ENCODE peak calls at places on chromosomes 11 and 22, in four cellular contexts. E, G, Q and D are unnamed samples.
A peak's percentile ranks its signal among the peaks of the same experiment; 100 is the strongest.

GRCh38 chr22:46934746-46935491 is 172.5 kb downstream of the TBC1D22A start:
- DNase-seq in E (peak; percentile 53), G (peak; percentile 84), Q (peak; percentile 17), D (peak; percentile 42)

GRCh38 chr11:57513911-57514537 is 1.5 kb downstream of the SLC43A1 start:
- DNase-seq in E (no peak), G (no peak), Q (no peak), D (no peak)

GRCh38 chr11:36540998-36541397 is 26.8 kb upstream of the RAG1 start:
- DNase-seq in E (peak; percentile 16), G (peak; percentile 32), Q (peak; percentile 32), D (no peak)

GRCh38 chr22:40499187-40499753 is 128.9 kb downstream of the SGSM3 start:
- DNase-seq in E (peak; percentile 40), G (peak; percentile 84), Q (peak; percentile 55), D (peak; percentile 10)

GRCh38 chr11:86497310-86497709 is 122.6 kb downstream of the CCDC81 start:
- DNase-seq in E (no peak), G (no peak), Q (no peak), D (no peak)

GRCh38 chr11:119377961-119378667 is 3.4 kb downstream of the USP2 start:
- DNase-seq in E (peak; percentile 65), G (no peak), Q (no peak), D (no peak)

GRCh38 chr11:9688716-9689511 is 25.0 kb downstream of the SWAP70 start:
- DNase-seq in E (no peak), G (no peak), Q (peak; percentile 81), D (no peak)

GRCh38 chr22:40782521-40782920 is 36.6 kb downstream of the SLC25A17 start:
- DNase-seq in E (no peak), G (no peak), Q (no peak), D (no peak)

GRCh38 chr11:28877366-28877765 is 769.2 kb downstream of the METTL15 start:
- DNase-seq in E (no peak), G (no peak), Q (no peak), D (no peak)

GRCh38 chr11:114925591-114925990 is 247.3 kb downstream of the NXPE2 start:
- DNase-seq in E (no peak), G (no peak), Q (no peak), D (no peak)

GRCh38 chr11:11510939-11511338 is 110.9 kb downstream of the GALNT18 start:
- DNase-seq in E (no peak), G (no peak), Q (no peak), D (no peak)

GRCh38 chr11:35383953-35384352 is 35.4 kb downstream of the SLC1A2 start:
- DNase-seq in E (no peak), G (no peak), Q (no peak), D (no peak)

GRCh38 chr11:28834877-28835276 is 726.7 kb downstream of the METTL15 start:
- DNase-seq in E (no peak), G (no peak), Q (no peak), D (no peak)

GRCh38 chr22:41445171-41446056 is 1.2 kb downstream of the TOB2 start:
- DNase-seq in E (peak; percentile 12), G (no peak), Q (no peak), D (peak; percentile 55)

GRCh38 chr22:22060200-22061084 is 77.9 kb upstream of the TOP3B start:
- DNase-seq in E (peak; percentile 99), G (peak; percentile 40), Q (no peak), D (peak; percentile 23)

GRCh38 chr22:47902646-47903180 is 1140.3 kb downstream of the TBC1D22A start:
- DNase-seq in E (no peak), G (no peak), Q (no peak), D (no peak)

DNA sequence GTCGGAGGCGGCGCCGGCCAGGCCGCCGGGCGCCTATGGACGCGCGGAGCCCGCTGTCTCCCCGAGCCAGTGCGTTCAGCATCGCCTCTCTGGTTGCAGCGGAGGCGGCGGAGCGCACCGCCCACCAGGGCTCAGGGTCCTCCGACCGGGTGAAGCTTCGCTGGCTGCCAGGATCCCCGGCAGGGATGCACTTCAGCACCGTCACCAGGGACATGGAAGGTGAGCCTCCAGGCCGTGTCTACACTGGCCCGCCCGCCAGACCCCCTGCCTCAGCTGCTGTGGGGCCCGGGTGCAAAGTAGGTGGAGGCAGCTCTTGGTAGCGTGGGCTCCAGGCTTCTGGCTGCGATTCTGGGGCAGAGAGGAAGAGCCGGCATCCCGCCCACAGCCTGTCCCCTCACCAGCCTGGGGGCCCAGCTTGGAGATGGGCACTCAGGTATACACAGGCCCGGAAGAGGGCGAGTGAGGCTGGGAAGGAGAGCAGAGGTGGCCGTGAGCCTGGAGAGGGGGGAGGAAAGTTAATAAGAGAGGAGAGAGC is 1.1 kb upstream of the TBX1 start:
- DNase-seq in E (no peak), G (no peak), Q (no peak), D (no peak)
- TF ChIP-seq POLR2AphosphoS5 in E (no peak), G (no peak), Q (no peak), D (no peak)

DNA sequence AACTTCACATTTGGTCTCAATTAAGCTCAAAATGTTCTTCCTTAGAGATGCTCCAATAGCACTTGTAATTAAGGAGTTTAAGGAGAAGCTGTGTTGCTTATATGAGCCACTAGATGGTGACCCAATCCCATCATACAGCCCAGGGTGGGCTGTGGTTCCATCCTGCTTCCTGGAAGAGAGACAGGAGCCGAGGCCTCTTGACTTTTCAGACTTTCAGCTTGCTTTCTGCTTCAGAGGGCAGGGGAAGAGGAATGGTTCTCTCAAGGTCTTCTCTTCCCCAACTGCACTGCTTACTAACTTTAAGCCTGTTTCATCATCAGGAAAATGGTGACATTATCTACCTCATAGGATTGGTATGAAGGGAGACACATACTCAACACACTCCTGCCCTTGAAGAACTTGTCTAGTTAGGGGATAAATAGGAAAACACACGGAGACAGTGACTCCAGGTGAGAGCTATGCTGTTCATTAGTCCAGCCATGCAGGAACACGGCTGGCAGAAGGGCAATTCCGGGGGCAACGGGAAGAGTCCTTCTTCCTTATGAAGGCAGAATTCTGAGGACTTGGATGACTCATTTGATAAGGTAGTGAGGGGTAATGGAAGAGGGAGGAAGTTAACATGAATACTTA is 20.1 kb downstream of the TMEM218 start:
- DNase-seq in E (peak; percentile 75), G (peak; percentile 47), Q (no peak), D (peak; percentile 41)
- TF ChIP-seq CBX5 in E (no peak), G (no peak), Q (no peak), D (no peak)

GRCh38 chr22:43238526-43239006 is 51.6 kb upstream of the TTLL12 start:
- DNase-seq in E (no peak), G (no peak), Q (no peak), D (no peak)

GRCh38 chr22:43241138-43241597 is 54.2 kb upstream of the TTLL12 start:
- DNase-seq in E (peak; percentile 77), G (peak; percentile 88), Q (no peak), D (no peak)

GRCh38 chr22:43239102-43239875 is 52.4 kb upstream of the TTLL12 start:
- DNase-seq in E (no peak), G (no peak), Q (no peak), D (no peak)

GRCh38 chr22:43240614-43241013 is 53.7 kb upstream of the TTLL12 start:
- DNase-seq in E (peak; percentile 19), G (no peak), Q (no peak), D (no peak)

GRCh38 chr22:43239956-43240355 is 53.0 kb upstream of the TTLL12 start:
- DNase-seq in E (no peak), G (no peak), Q (no peak), D (no peak)
- TF ChIP-seq POLR2AphosphoS5 in E (no peak), G (no peak), Q (no peak), D (no peak)

DNA sequence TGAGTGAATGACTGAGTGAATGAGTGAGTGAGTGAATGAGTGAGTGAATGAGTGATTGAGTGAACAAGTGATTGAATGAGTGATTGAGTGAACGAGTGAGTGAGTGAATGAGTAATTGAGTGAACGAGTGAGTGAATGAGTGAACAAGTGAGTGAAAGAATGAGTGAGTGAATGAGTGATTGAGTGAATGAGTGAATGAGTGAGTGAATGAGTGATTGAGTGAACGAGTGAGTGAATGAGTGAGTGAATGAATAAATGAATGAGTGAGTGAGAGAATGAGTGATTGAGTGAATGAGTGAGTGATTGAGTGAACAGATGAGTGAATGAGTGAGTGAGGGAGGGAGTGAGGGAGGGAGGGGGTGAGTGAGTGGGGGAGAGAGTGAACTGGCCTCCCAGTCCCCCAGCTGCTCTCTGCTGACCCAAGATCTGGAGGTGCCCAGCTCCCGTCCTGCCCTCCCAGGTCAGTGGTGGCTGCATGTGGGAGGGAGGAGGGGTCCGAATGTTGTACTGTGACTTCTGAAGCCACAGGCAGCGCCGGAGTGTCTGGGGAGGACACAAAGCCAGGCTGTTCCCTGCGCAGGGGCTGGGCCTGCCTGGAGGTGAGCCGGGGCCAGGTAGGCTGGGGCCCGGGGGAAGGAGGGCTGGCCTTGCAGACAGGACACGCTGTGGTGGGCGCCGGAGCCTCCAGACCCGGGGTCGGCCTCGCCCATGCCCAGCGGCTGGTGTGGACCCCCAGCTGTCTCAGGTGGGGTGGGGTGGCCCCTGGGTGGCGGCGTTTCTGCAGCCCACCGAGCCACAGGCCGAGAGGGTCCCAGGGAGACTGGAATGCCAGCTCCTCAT is 17.8 kb upstream of the PIM3 start:
- DNase-seq in E (no peak), G (peak; percentile 92), Q (no peak), D (no peak)
- TF ChIP-seq CBX5 in E (no peak), G (peak; percentile 45), Q (no peak), D (no peak)

GRCh38 chr11:6674856-6675255 is 8.3 kb downstream of the MRPL17 start:
- DNase-seq in E (no peak), G (no peak), Q (no peak), D (no peak)
- TF ChIP-seq POLR2AphosphoS5 in E (no peak), G (no peak), Q (no peak), D (no peak)

GRCh38 chr22:35863432-35863831 is 145.8 kb downstream of the APOL5 start:
- DNase-seq in E (no peak), G (no peak), Q (no peak), D (no peak)
- TF ChIP-seq CBX5 in E (no peak), G (no peak), Q (no peak), D (no peak)

DNA sequence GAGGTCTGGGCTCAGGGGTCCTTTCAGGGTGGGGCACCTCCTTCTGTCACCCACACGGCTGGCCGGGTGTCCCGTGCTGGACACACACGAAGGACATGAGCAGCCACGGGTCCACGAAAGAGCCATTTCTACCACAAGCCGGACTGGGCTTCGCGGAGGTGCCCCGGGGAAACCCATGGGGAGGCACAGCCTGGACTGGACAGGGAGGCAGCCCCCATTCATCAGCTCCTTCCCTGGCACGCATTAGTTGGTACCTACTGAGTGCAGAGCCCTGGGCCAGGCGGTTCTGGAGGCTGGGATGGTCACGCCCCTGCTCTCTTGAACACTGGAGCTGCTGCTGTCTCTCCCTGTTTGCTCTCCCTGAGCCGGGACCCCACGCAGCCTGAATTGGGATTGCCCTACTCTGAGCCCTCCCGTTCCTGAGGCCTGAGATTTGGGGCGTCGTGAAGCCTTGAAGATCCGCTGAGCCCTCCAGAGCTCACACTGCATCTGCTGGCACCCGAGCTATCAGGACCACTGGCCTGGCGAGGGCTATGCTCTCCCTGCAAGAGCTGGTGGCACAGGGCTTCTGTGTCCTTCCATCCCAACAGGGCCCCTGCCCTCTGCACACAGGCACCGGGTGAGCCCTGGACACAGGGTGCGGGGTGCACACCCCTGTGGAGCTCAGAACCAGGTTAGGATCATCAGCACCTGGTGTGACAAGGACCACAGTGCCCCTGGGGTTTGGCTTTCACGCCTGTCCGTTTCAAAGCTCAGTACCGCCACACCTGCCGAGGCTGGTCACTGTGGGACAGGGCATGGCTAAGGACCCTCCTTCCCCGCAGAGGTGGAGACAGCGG is 84.6 kb downstream of the MYEOV start:
- DNase-seq in E (no peak), G (no peak), Q (no peak), D (no peak)
- TF ChIP-seq POLR2AphosphoS5 in E (no peak), G (no peak), Q (no peak), D (no peak)

GRCh38 chr22:37273126-37273845 is 9.0 kb upstream of the CYTH4 start:
- DNase-seq in E (peak; percentile 39), G (no peak), Q (no peak), D (no peak)
- TF ChIP-seq CBX5 in E (no peak), G (no peak), Q (no peak), D (no peak)

GRCh38 chr11:69166186-69167115 is 10.7 kb downstream of the SMIM38 start:
- DNase-seq in E (peak; percentile 35), G (peak; percentile 50), Q (peak; percentile 75), D (no peak)
- TF ChIP-seq POLR2AphosphoS5 in E (no peak), G (no peak), Q (peak; percentile 64), D (no peak)

GRCh38 chr11:120931057-120931779 is 92.7 kb upstream of the TBCEL start:
- DNase-seq in E (peak; percentile 25), G (peak; percentile 35), Q (no peak), D (no peak)
- TF ChIP-seq CBX5 in E (no peak), G (no peak), Q (no peak), D (no peak)